ENCODE peak calls at places on chromosomes 6 and 20, in seven cellular contexts. One of them, this sample, is unnamed.

GRCh38 chr6:43951063-43951755 is 176.0 kb downstream of the MRPL14 start:
- DNase-seq in K562: peak
- DNase-seq in A549: peak
- DNase-seq in transverse colon: peak
- DNase-seq in suprapubic skin: no peak
- DNase-seq in ovary: no peak
- DNase-seq in tibial nerve: no peak
- DNase-seq in this sample: peak

GRCh38 chr6:6509304-6509703 is 79.2 kb upstream of the LY86 start:
- DNase-seq in transverse colon: no peak
- DNase-seq in K562: no peak
- DNase-seq in tibial nerve: no peak
- DNase-seq in A549: no peak
- DNase-seq in ovary: no peak
- DNase-seq in suprapubic skin: no peak
- DNase-seq in this sample: no peak

GRCh38 chr6:137882225-137882961 is 15.3 kb downstream of the TNFAIP3 start:
- DNase-seq in ovary: no peak
- DNase-seq in transverse colon: no peak
- DNase-seq in A549: no peak
- DNase-seq in suprapubic skin: no peak
- DNase-seq in K562: no peak
- DNase-seq in tibial nerve: no peak
- DNase-seq in this sample: no peak

GRCh38 chr20:4065405-4065841 is 50.1 kb upstream of the RNF24 start:
- DNase-seq in suprapubic skin: no peak
- DNase-seq in K562: no peak
- DNase-seq in ovary: no peak
- DNase-seq in tibial nerve: no peak
- DNase-seq in A549: no peak
- DNase-seq in transverse colon: no peak
- DNase-seq in this sample: no peak

GRCh38 chr6:44859901-44860410 is 468.2 kb upstream of the RUNX2 start:
- DNase-seq in ovary: no peak
- DNase-seq in suprapubic skin: no peak
- DNase-seq in transverse colon: no peak
- DNase-seq in K562: no peak
- DNase-seq in tibial nerve: no peak
- DNase-seq in A549: no peak
- DNase-seq in this sample: no peak

GRCh38 chr20:43666376-43667328 is at the start of gene MYBL2:
- DNase-seq in ovary: no peak
- DNase-seq in K562: peak
- DNase-seq in transverse colon: peak
- DNase-seq in suprapubic skin: no peak
- DNase-seq in A549: peak
- DNase-seq in tibial nerve: no peak
- DNase-seq in this sample: peak

GRCh38 chr20:31517373-31517772 is 3.1 kb downstream of the HM13 start:
- DNase-seq in tibial nerve: no peak
- DNase-seq in transverse colon: peak
- DNase-seq in A549: peak
- DNase-seq in suprapubic skin: peak
- DNase-seq in ovary: no peak
- DNase-seq in K562: peak
- DNase-seq in this sample: no peak

GRCh38 chr6:6649824-6650349 is 61.4 kb downstream of the LY86 start:
- DNase-seq in tibial nerve: no peak
- DNase-seq in K562: no peak
- DNase-seq in ovary: no peak
- DNase-seq in A549: no peak
- DNase-seq in suprapubic skin: no peak
- DNase-seq in transverse colon: no peak
- DNase-seq in this sample: no peak

GRCh38 chr6:109743739-109744138 is 52.6 kb downstream of the FIG4 start:
- DNase-seq in suprapubic skin: no peak
- DNase-seq in transverse colon: no peak
- DNase-seq in tibial nerve: no peak
- DNase-seq in K562: no peak
- DNase-seq in ovary: no peak
- DNase-seq in A549: no peak
- DNase-seq in this sample: no peak

GRCh38 chr6:166036321-166037105 is 131.1 kb downstream of the TBXT start:
- DNase-seq in tibial nerve: no peak
- DNase-seq in transverse colon: no peak
- DNase-seq in K562: no peak
- DNase-seq in A549: no peak
- DNase-seq in suprapubic skin: no peak
- DNase-seq in ovary: no peak
- DNase-seq in this sample: no peak

GRCh38 chr20:62928246-62928939 is 2.1 kb upstream of the DIDO1 start:
- DNase-seq in tibial nerve: no peak
- DNase-seq in suprapubic skin: no peak
- DNase-seq in A549: no peak
- DNase-seq in K562: no peak
- DNase-seq in ovary: no peak
- DNase-seq in transverse colon: peak
- DNase-seq in this sample: no peak

GRCh38 chr20:62924567-62925419 is 1.5 kb downstream of the DIDO1 start:
- DNase-seq in K562: no peak
- DNase-seq in tibial nerve: no peak
- DNase-seq in A549: peak
- DNase-seq in suprapubic skin: peak
- DNase-seq in transverse colon: peak
- DNase-seq in ovary: no peak
- DNase-seq in this sample: peak

GRCh38 chr20:62925420-62926228 is 681 bp downstream of the DIDO1 start:
- DNase-seq in transverse colon: peak
- DNase-seq in K562: no peak
- DNase-seq in suprapubic skin: peak
- DNase-seq in ovary: no peak
- DNase-seq in A549: peak
- DNase-seq in tibial nerve: no peak
- DNase-seq in this sample: peak

GRCh38 chr20:62927128-62927705 is 912 bp upstream of the DIDO1 start:
- DNase-seq in A549: no peak
- DNase-seq in tibial nerve: no peak
- DNase-seq in K562: no peak
- DNase-seq in transverse colon: no peak
- DNase-seq in suprapubic skin: no peak
- DNase-seq in ovary: no peak
- DNase-seq in this sample: peak

DNA sequence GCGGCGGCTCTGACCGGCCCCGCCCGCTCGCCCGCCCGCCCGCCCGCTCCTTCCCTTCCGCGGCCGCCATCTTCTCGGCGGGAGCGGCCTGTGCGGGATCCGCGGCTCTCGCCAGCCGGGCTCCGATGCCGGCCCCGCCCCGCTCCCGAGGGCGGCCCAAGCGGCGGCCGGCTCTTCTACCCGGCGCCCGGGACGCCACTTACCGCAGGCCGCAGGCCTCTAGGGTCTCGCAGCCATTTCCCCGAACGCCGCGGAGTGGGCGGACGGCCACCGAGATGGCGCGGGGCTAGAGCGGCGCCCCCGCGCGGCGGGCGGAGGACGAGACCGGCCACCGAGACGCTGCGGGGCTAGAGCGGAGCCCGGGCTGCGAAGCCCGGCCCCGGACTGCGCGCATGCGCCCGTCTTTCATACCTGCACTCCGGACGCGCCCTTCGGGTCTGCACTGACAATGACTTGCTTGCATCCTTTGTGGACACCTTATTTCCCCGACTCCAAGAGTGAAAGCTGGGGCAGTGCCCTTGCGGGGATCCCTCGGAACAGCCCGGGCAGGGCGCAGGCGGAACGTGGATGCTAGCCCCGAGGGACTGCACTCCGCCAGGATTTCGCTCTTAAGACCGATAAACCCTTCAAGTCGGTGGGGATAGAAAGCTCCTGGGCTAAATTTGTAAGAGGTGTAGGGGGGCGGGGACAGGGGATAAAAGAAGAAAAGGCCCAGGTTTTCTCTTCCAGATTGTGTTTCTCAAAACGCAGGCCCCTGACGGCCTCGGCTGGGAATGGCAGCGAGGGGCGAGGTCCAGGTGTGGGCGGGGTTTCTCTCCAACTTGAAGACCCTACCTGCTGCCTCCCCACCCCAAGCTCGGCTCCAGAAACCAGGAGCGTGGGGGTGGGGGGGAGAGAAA is at the start of gene DIDO1:
- DNase-seq in A549: peak
- DNase-seq in ovary: peak
- DNase-seq in suprapubic skin: peak
- DNase-seq in K562: peak
- DNase-seq in transverse colon: peak
- DNase-seq in tibial nerve: peak
- DNase-seq in this sample: peak
- TF ChIP-seq EP300 in A549: no peak
- TF ChIP-seq EP300 in ovary: no peak
- TF ChIP-seq EP300 in suprapubic skin: no peak
- TF ChIP-seq EP300 in K562: no peak
- TF ChIP-seq EP300 in transverse colon: no peak
- TF ChIP-seq EP300 in tibial nerve: no peak
- TF ChIP-seq EP300 in this sample: no peak

DNA sequence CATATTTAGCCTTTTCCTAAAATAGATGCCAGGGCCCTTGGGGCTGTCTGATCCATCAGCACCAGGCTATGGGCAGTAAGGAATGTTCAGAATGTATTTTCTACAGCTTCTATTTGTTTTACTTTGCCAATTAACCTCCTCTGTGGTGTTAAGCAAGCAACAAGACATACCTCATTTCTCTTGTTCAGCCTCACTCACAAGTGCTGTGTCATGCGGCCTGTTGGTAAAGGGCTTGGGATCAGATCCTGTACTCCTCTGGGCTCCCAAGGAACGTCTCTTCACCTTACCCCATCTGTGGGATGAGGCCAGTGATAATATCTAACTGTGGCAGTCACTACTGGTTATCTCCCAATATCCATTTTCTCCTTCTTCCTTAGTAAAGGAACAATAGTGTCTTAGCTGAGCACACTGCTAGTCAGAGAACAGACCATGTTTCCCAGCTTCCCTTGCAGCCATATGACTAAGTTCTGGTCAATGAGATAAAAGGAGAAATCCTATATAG is 7.0 kb upstream of the DSTN start:
- DNase-seq in A549: peak
- DNase-seq in transverse colon: no peak
- DNase-seq in suprapubic skin: no peak
- DNase-seq in ovary: no peak
- DNase-seq in tibial nerve: no peak
- DNase-seq in K562: peak
- DNase-seq in this sample: no peak
- TF ChIP-seq EP300 in A549: peak
- TF ChIP-seq EP300 in transverse colon: no peak
- TF ChIP-seq EP300 in suprapubic skin: peak
- TF ChIP-seq EP300 in ovary: no peak
- TF ChIP-seq EP300 in tibial nerve: no peak
- TF ChIP-seq EP300 in K562: no peak
- TF ChIP-seq EP300 in this sample: peak

GRCh38 chr20:63457737-63458136 is 14.7 kb downstream of the KCNQ2 start:
- DNase-seq in tibial nerve: no peak
- DNase-seq in transverse colon: no peak
- DNase-seq in ovary: no peak
- DNase-seq in suprapubic skin: no peak
- DNase-seq in K562: no peak
- DNase-seq in A549: peak
- DNase-seq in this sample: peak

GRCh38 chr20:63458170-63459069 is 14.0 kb downstream of the KCNQ2 start:
- DNase-seq in ovary: no peak
- DNase-seq in suprapubic skin: no peak
- DNase-seq in transverse colon: no peak
- DNase-seq in K562: no peak
- DNase-seq in tibial nerve: no peak
- DNase-seq in A549: no peak
- DNase-seq in this sample: peak

GRCh38 chr20:63454729-63455567 is 17.5 kb downstream of the KCNQ2 start:
- DNase-seq in ovary: no peak
- DNase-seq in suprapubic skin: no peak
- DNase-seq in K562: no peak
- DNase-seq in transverse colon: no peak
- DNase-seq in A549: no peak
- DNase-seq in tibial nerve: no peak
- DNase-seq in this sample: peak

GRCh38 chr20:63455568-63455859 is 16.9 kb downstream of the KCNQ2 start:
- DNase-seq in suprapubic skin: no peak
- DNase-seq in transverse colon: no peak
- DNase-seq in ovary: no peak
- DNase-seq in A549: no peak
- DNase-seq in K562: no peak
- DNase-seq in tibial nerve: no peak
- DNase-seq in this sample: no peak

GRCh38 chr20:63456429-63457284 is 15.8 kb downstream of the KCNQ2 start:
- DNase-seq in K562: no peak
- DNase-seq in ovary: no peak
- DNase-seq in A549: no peak
- DNase-seq in tibial nerve: no peak
- DNase-seq in suprapubic skin: no peak
- DNase-seq in transverse colon: no peak
- DNase-seq in this sample: peak
- TF ChIP-seq EP300 in K562: no peak
- TF ChIP-seq EP300 in ovary: no peak
- TF ChIP-seq EP300 in A549: no peak
- TF ChIP-seq EP300 in tibial nerve: no peak
- TF ChIP-seq EP300 in suprapubic skin: no peak
- TF ChIP-seq EP300 in transverse colon: no peak
- TF ChIP-seq EP300 in this sample: no peak

GRCh38 chr6:141203902-141204575 is 928.7 kb upstream of the GJE1 start:
- DNase-seq in K562: no peak
- DNase-seq in tibial nerve: no peak
- DNase-seq in A549: no peak
- DNase-seq in ovary: no peak
- DNase-seq in suprapubic skin: no peak
- DNase-seq in transverse colon: no peak
- DNase-seq in this sample: no peak
- TF ChIP-seq EP300 in K562: no peak
- TF ChIP-seq EP300 in tibial nerve: no peak
- TF ChIP-seq EP300 in A549: no peak
- TF ChIP-seq EP300 in ovary: no peak
- TF ChIP-seq EP300 in suprapubic skin: no peak
- TF ChIP-seq EP300 in transverse colon: no peak
- TF ChIP-seq EP300 in this sample: no peak

GRCh38 chr6:98846021-98846380 is 11.6 kb downstream of the POU3F2 start:
- DNase-seq in suprapubic skin: no peak
- DNase-seq in A549: no peak
- DNase-seq in tibial nerve: no peak
- DNase-seq in transverse colon: no peak
- DNase-seq in ovary: no peak
- DNase-seq in K562: no peak
- DNase-seq in this sample: no peak

GRCh38 chr6:98845201-98846020 is 11.0 kb downstream of the POU3F2 start:
- DNase-seq in suprapubic skin: peak
- DNase-seq in A549: peak
- DNase-seq in K562: peak
- DNase-seq in tibial nerve: no peak
- DNase-seq in transverse colon: peak
- DNase-seq in ovary: peak
- DNase-seq in this sample: peak

GRCh38 chr6:98847392-98847766 is 13.0 kb downstream of the POU3F2 start:
- DNase-seq in ovary: no peak
- DNase-seq in suprapubic skin: no peak
- DNase-seq in A549: no peak
- DNase-seq in transverse colon: no peak
- DNase-seq in tibial nerve: no peak
- DNase-seq in K562: no peak
- DNase-seq in this sample: no peak

GRCh38 chr6:98848539-98849210 is 14.3 kb downstream of the POU3F2 start:
- DNase-seq in tibial nerve: no peak
- DNase-seq in A549: no peak
- DNase-seq in ovary: no peak
- DNase-seq in K562: no peak
- DNase-seq in transverse colon: no peak
- DNase-seq in suprapubic skin: no peak
- DNase-seq in this sample: no peak

GRCh38 chr6:98847767-98848538 is 13.6 kb downstream of the POU3F2 start:
- DNase-seq in transverse colon: no peak
- DNase-seq in A549: no peak
- DNase-seq in ovary: no peak
- DNase-seq in tibial nerve: no peak
- DNase-seq in suprapubic skin: no peak
- DNase-seq in K562: no peak
- DNase-seq in this sample: no peak
- TF ChIP-seq EP300 in transverse colon: no peak
- TF ChIP-seq EP300 in A549: no peak
- TF ChIP-seq EP300 in ovary: no peak
- TF ChIP-seq EP300 in tibial nerve: no peak
- TF ChIP-seq EP300 in suprapubic skin: no peak
- TF ChIP-seq EP300 in K562: no peak
- TF ChIP-seq EP300 in this sample: no peak

This sample was measured in upper lobe of left lung.